ENCODE peak calls at places on chromosomes 2 and 18, in five cellular contexts. One of them, this sample, is unnamed.
A peak's percentile ranks its signal among the peaks of the same experiment; 100 is the strongest.

GRCh38 chr2:63742592-63742991 is 99.1 kb upstream of the UGP2 start:
- DNase-seq in CD8-positive, alpha-beta T cell: no peak
- DNase-seq in body of pancreas: no peak
- DNase-seq in psoas muscle: no peak
- DNase-seq in GM12878: no peak
- DNase-seq in this sample: no peak

GRCh38 chr2:3637311-3637675 is 20.7 kb upstream of the ALLC start:
- DNase-seq in CD8-positive, alpha-beta T cell: no peak
- DNase-seq in GM12878: no peak
- DNase-seq in psoas muscle: no peak
- DNase-seq in body of pancreas: no peak
- DNase-seq in this sample: no peak

GRCh38 chr2:43402002-43402401 is 175.6 kb upstream of the ZFP36L2 start:
- DNase-seq in CD8-positive, alpha-beta T cell: no peak
- DNase-seq in GM12878: peak; percentile 97
- DNase-seq in body of pancreas: no peak
- DNase-seq in psoas muscle: no peak
- DNase-seq in this sample: no peak

GRCh38 chr18:29651121-29651675 is 1391.3 kb downstream of the DSC3 start:
- DNase-seq in CD8-positive, alpha-beta T cell: no peak
- DNase-seq in body of pancreas: no peak
- DNase-seq in psoas muscle: no peak
- DNase-seq in GM12878: no peak
- DNase-seq in this sample: no peak

GRCh38 chr2:41940715-41941114 is 107.1 kb upstream of the PKDCC start:
- DNase-seq in CD8-positive, alpha-beta T cell: no peak
- DNase-seq in body of pancreas: no peak
- DNase-seq in GM12878: no peak
- DNase-seq in psoas muscle: no peak
- DNase-seq in this sample: no peak

GRCh38 chr2:167017021-167017420 is 128.7 kb downstream of the XIRP2 start:
- DNase-seq in CD8-positive, alpha-beta T cell: no peak
- DNase-seq in psoas muscle: no peak
- DNase-seq in GM12878: no peak
- DNase-seq in body of pancreas: no peak
- DNase-seq in this sample: no peak

GRCh38 chr2:46296216-46296839 is 879 bp upstream of the EPAS1 start:
- DNase-seq in psoas muscle: peak; percentile 76
- DNase-seq in GM12878: no peak
- DNase-seq in CD8-positive, alpha-beta T cell: peak; percentile 58
- DNase-seq in body of pancreas: peak; percentile 76
- DNase-seq in this sample: no peak

GRCh38 chr18:22346342-22346967 is 71.3 kb downstream of the CTAGE1 start:
- DNase-seq in body of pancreas: peak; percentile 74
- DNase-seq in psoas muscle: peak; percentile 50
- DNase-seq in CD8-positive, alpha-beta T cell: peak; percentile 77
- DNase-seq in GM12878: no peak
- DNase-seq in this sample: no peak

GRCh38 chr18:77870894-77871293 is 621.2 kb downstream of the GALR1 start:
- DNase-seq in psoas muscle: no peak
- DNase-seq in CD8-positive, alpha-beta T cell: no peak
- DNase-seq in GM12878: no peak
- DNase-seq in body of pancreas: no peak
- DNase-seq in this sample: no peak

GRCh38 chr18:79523221-79523737 is 127.5 kb downstream of the NFATC1 start:
- DNase-seq in GM12878: no peak
- DNase-seq in psoas muscle: no peak
- DNase-seq in body of pancreas: no peak
- DNase-seq in CD8-positive, alpha-beta T cell: peak; percentile 61
- DNase-seq in this sample: no peak
- H3K4me3 ChIP-seq in GM12878: no peak overlapping the region
- H3K4me3 ChIP-seq in psoas muscle: no peak overlapping the region
- H3K4me3 ChIP-seq in body of pancreas: no peak overlapping the region
- H3K4me3 ChIP-seq in CD8-positive, alpha-beta T cell: peak overlapping the region; percentile 52
- H3K4me3 ChIP-seq in this sample: no peak overlapping the region

GRCh38 chr2:20113004-20113796 is 61.8 kb upstream of the LAPTM4A start:
- DNase-seq in CD8-positive, alpha-beta T cell: no peak
- DNase-seq in psoas muscle: no peak
- DNase-seq in GM12878: no peak
- DNase-seq in body of pancreas: no peak
- DNase-seq in this sample: no peak
- H3K4me3 ChIP-seq in CD8-positive, alpha-beta T cell: no peak overlapping the region
- H3K4me3 ChIP-seq in psoas muscle: no peak overlapping the region
- H3K4me3 ChIP-seq in GM12878: no peak overlapping the region
- H3K4me3 ChIP-seq in body of pancreas: no peak overlapping the region
- H3K4me3 ChIP-seq in this sample: no peak overlapping the region

GRCh38 chr2:168470188-168470879 is 14.3 kb downstream of the CERS6 start:
- DNase-seq in body of pancreas: no peak
- DNase-seq in psoas muscle: no peak
- DNase-seq in GM12878: no peak
- DNase-seq in CD8-positive, alpha-beta T cell: no peak
- DNase-seq in this sample: no peak
- H3K4me3 ChIP-seq in body of pancreas: no peak overlapping the region
- H3K4me3 ChIP-seq in psoas muscle: no peak overlapping the region
- H3K4me3 ChIP-seq in GM12878: peak overlapping the region; percentile 8
- H3K4me3 ChIP-seq in CD8-positive, alpha-beta T cell: no peak overlapping the region
- H3K4me3 ChIP-seq in this sample: no peak overlapping the region

GRCh38 chr2:11745613-11746375 is 638 bp upstream of the LPIN1 start:
- DNase-seq in CD8-positive, alpha-beta T cell: no peak
- DNase-seq in GM12878: no peak
- DNase-seq in body of pancreas: no peak
- DNase-seq in psoas muscle: peak; percentile 56
- DNase-seq in this sample: no peak
- H3K4me3 ChIP-seq in CD8-positive, alpha-beta T cell: peak overlapping the region; percentile 44
- H3K4me3 ChIP-seq in GM12878: no peak overlapping the region
- H3K4me3 ChIP-seq in body of pancreas: no peak overlapping the region
- H3K4me3 ChIP-seq in psoas muscle: peak overlapping the region; percentile 90
- H3K4me3 ChIP-seq in this sample: peak overlapping the region; percentile 2

This sample was measured in Caco-2.